ENCODE peak calls at places on chromosome 21, in four cellular contexts. V, D, N and C are unnamed samples. For H3K36me3, the result is how much of the 10 kb centered on the place peaks cover.

GRCh38 chr21:42346441-42346840 is 4.4 kb downstream of the TFF2 start:
- DNase-seq in D (no peak), V (no peak), N (no peak), C (no peak)

GRCh38 chr21:39441502-39442475 is 3.8 kb downstream of the LCA5L start:
- DNase-seq in N (no peak), V (peak), D (no peak), C (peak)

GRCh38 chr21:43917515-43918384 is 52.7 kb downstream of the AGPAT3 start:
- DNase-seq in D (no peak), V (no peak), N (no peak), C (peak)

GRCh38 chr21:16768096-16768495 is 744.7 kb upstream of the CXADR start:
- DNase-seq in N (no peak), V (no peak), D (no peak), C (no peak)

GRCh38 chr21:17195965-17196364 is 316.9 kb upstream of the CXADR start:
- DNase-seq in N (no peak), V (no peak), D (no peak), C (no peak)

GRCh38 chr21:30336596-30336995 is 898 bp downstream of the KRTAP27-1 start:
- DNase-seq in V (no peak), D (no peak), N (no peak), C (no peak)

GRCh38 chr21:27423073-27423472 is 456.2 kb upstream of the ADAMTS5 start:
- DNase-seq in D (peak), N (peak), V (no peak), C (no peak)

GRCh38 chr21:41411449-41412089 is 14.5 kb upstream of the MX1 start:
- DNase-seq in V (no peak), N (no peak), D (no peak), C (no peak)

GRCh38 chr21:38804617-38805281 is 980 bp upstream of the ETS2 start:
- DNase-seq in V (no peak), D (peak), N (peak), C (peak)

GRCh38 chr21:42536601-42537000 is 22.9 kb downstream of the SLC37A1 start:
- DNase-seq in V (no peak), N (no peak), D (no peak), C (no peak)

GRCh38 chr21:17495680-17496079 is 17.2 kb upstream of the CXADR start:
- DNase-seq in D (no peak), V (no peak), N (no peak), C (no peak)

GRCh38 chr21:43739648-43740435 is 20.9 kb downstream of the PDXK start:
- DNase-seq in V (no peak), D (no peak), N (no peak), C (peak)

GRCh38 chr21:39377444-39378050 is 28.7 kb upstream of the HMGN1 start:
- DNase-seq in D (no peak), N (no peak), V (peak), C (no peak)

GRCh38 chr21:43627527-43627926 is 31.8 kb downstream of the HSF2BP start:
- DNase-seq in N (no peak), V (no peak), D (no peak), C (no peak)

GRCh38 chr21:43880111-43880985 is 15.3 kb downstream of the AGPAT3 start:
- DNase-seq in N (peak), V (no peak), D (no peak), C (peak)

GRCh38 chr21:16243396-16243795 is 513.6 kb downstream of the USP25 start:
- DNase-seq in D (no peak), V (no peak), N (no peak), C (no peak)

GRCh38 chr21:28464095-28464494 is 528.6 kb downstream of the LTN1 start:
- DNase-seq in D (no peak), V (no peak), N (no peak), C (no peak)

GRCh38 chr21:43793243-43793642 is 3.9 kb downstream of the RRP1 start:
- DNase-seq in D (no peak), V (no peak), N (no peak), C (peak)

GRCh38 chr21:44612029-44612486 is at the start of gene KRTAP10-8:
- DNase-seq in D (no peak), N (no peak), V (no peak), C (no peak)

GRCh38 chr21:28160378-28160777 is 832.3 kb downstream of the LTN1 start:
- DNase-seq in N (peak), V (no peak), D (no peak), C (no peak)

DNA sequence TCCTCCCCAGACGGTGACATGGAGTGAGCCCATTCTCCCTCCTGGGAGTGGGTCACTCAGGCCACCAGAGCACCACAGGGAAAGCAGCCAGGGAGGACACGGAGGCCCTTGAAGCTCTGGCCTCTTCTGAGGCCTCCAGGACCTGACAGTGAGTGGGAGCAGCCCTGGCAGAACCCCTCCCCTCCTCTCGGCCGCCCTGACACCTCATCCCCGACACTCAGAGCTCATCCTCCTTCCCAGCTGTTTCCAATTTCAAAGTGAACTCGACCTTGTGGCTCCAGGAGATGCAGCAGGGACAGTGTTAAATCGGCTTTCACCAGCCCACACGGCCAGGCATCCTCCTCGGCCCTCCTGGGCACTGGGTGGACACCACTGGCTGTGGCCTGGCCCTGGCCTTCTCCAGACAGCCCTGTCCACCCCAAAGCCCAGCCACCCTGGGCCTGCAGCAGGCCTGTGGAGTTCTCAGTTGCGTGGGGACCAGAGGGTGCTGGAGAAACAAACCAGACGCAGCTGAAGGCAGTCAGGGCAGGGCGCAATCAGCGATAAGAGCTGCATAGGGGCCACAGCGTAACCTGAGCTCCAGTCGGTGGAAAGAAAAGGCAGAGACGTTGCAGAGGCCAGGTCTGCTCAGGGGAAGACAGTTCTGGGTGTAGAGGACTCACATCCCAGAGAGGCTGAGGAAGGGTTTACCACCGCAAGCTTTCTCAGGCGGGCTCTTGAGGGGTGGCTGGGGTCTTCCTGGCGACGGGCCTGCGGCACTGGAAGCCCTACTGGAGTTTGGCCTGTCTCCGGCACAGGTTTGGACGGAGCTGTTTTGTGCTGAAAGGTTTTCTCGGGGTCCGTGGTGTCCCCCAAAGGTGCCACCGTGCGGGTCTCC is 27.0 kb downstream of the FTCD start:
- DNase-seq in V (no peak), N (no peak), D (peak), C (no peak)
- H3K36me3 ChIP-seq in V (half or more), N (under half), D (under half), C (under half)

GRCh38 chr21:34004984-34005383 is 68.4 kb upstream of the MRPS6 start:
- DNase-seq in N (peak), D (peak), V (no peak), C (no peak)
- H3K4me3 ChIP-seq in N (no peak), D (no peak), V (no peak), C (no peak)

GRCh38 chr21:45761703-45762102 is 118.2 kb downstream of the PCBP3 start:
- DNase-seq in N (no peak), D (no peak), V (no peak), C (no peak)
- H3K36me3 ChIP-seq in N (under half), D (under half), V (under half), C (under half)

DNA sequence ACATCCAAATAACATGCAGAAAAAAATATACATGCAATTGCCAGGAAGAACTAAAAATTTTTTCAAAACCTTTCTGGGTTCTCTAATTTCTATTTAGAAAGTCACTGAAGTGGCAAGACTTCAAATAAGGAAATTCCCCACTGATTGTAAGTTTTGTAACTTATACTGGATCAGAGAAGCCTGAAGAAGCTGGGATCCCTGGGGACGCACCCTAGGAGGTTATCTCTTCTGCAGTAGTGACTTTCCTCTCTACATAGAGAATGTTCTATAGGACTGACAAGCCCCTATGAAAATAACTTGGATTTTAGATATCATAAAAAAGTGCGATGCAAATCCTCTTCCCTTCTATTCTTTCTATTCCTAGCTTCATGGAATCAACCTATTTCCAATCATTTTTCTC is 182.6 kb downstream of the MRPL39 start:
- DNase-seq in V (no peak), N (no peak), D (no peak), C (no peak)
- H3K4me3 ChIP-seq in V (no peak), N (no peak), D (no peak), C (no peak)

GRCh38 chr21:15058718-15059316 is 6.0 kb downstream of the NRIP1 start:
- DNase-seq in N (no peak), D (no peak), V (no peak), C (no peak)

GRCh38 chr21:15054606-15055239 is 10.1 kb downstream of the NRIP1 start:
- DNase-seq in D (no peak), N (no peak), V (no peak), C (no peak)

GRCh38 chr21:15054089-15054488 is 10.7 kb downstream of the NRIP1 start:
- DNase-seq in D (no peak), N (no peak), V (no peak), C (no peak)

GRCh38 chr21:15059397-15059796 is 5.4 kb downstream of the NRIP1 start:
- DNase-seq in N (no peak), V (no peak), D (no peak), C (no peak)

DNA sequence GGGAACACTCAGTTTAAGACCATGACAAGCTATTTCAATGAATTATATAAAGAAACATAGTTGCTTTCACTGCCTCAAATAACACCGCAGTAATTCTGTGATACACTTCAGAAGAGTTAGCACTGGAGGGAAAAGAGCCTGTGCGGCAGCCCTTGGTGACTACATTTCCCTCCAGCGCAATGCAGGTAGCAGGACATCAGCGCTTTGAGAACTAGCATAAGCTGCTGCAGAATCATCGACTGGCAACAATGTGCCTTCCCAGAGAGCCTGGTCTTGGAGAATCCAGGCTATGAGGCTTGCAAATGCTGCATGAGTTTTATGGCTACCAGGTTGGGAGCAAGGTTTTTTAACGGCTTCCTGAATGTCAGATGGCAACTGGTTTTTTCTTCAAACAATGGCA is 7.5 kb downstream of the NRIP1 start:
- DNase-seq in V (no peak), N (no peak), D (no peak), C (peak)
- H3K36me3 ChIP-seq in V (under half), N (under half), D (under half), C (under half)

GRCh38 chr21:36626791-36627190 is 72.1 kb upstream of the SIM2 start:
- DNase-seq in N (no peak), V (no peak), D (no peak), C (no peak)

GRCh38 chr21:36628096-36628495 is 70.8 kb upstream of the SIM2 start:
- DNase-seq in V (no peak), D (no peak), N (no peak), C (no peak)

GRCh38 chr21:36629061-36629460 is 69.9 kb upstream of the SIM2 start:
- DNase-seq in N (no peak), D (no peak), V (no peak), C (no peak)

GRCh38 chr21:36624105-36624504 is 74.8 kb upstream of the SIM2 start:
- DNase-seq in D (no peak), V (no peak), N (no peak), C (no peak)

DNA sequence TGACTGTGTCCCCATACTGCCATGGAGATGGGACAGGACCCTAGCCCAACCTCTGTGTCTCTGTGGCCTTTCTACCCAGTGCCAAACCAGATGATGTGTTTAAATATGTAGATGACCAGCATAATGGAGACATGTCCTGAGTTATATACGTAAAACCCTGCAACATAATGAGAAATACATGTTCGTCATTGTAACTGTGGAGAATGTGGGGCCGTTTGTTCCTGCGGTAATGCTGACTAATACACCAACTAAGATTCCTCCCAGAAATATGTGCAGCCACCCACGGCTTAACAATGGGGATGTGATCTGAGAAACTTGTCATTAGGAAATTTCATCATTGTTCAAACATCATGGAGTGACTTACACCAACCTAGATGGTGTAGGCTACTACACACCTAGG is 71.7 kb upstream of the SIM2 start:
- DNase-seq in N (no peak), D (no peak), V (no peak), C (no peak)
- H3K4me3 ChIP-seq in N (no peak), D (no peak), V (no peak), C (no peak)